ENCODE peak calls at places on chromosome 1, in four cellular contexts. I, A, N and P are unnamed samples.

GRCh38 chr1:66489146-66489545 is 44.8 kb upstream of the SGIP1 start:
- DNase-seq in N (no peak), I (no peak), A (peak; percentile 18), P (no peak)

GRCh38 chr1:210250665-210250997 is 18.0 kb downstream of the SERTAD4 start:
- DNase-seq in A (no peak), I (peak; percentile 59), N (no peak), P (no peak)

GRCh38 chr1:24152631-24153494 is 9.9 kb upstream of the IL22RA1 start:
- DNase-seq in I (no peak), A (no peak), N (no peak), P (no peak)

GRCh38 chr1:116847688-116848531 is 61.8 kb upstream of the PTGFRN start:
- DNase-seq in A (no peak), I (no peak), N (no peak), P (no peak)

GRCh38 chr1:11802973-11803885 is 2.5 kb downstream of the MTHFR start:
- DNase-seq in N (peak; percentile 26), I (peak; percentile 96), A (peak; percentile 72), P (peak; percentile 67)

GRCh38 chr1:55640708-55641473 is 425.7 kb upstream of the USP24 start:
- DNase-seq in N (no peak), I (peak; percentile 56), A (no peak), P (peak; percentile 44)

GRCh38 chr1:115437146-115437639 is 99.1 kb upstream of the NGF start:
- DNase-seq in N (no peak), I (no peak), A (no peak), P (no peak)

GRCh38 chr1:232179896-232180760 is 449.8 kb downstream of the SIPA1L2 start:
- DNase-seq in I (no peak), N (no peak), A (no peak), P (no peak)